ENCODE peak calls at places on chromosomes 1 and 21, in six cellular contexts. E is head of caudate nucleus, P is GM12865, S is GM20000, K is progenitor cell of endocrine pancreas, R is epithelial cell of esophagus. T is an unnamed sample.

GRCh38 chr21:43657355-43658093 is 1.8 kb downstream of the HSF2BP start:
- DNase-seq in E (no peak), P (no peak), S (no peak), K (no peak), R (no peak), T (no peak)

GRCh38 chr1:48225579-48225978 is 3.1 kb downstream of the SLC5A9 start:
- DNase-seq in E (no peak), P (no peak), S (no peak), K (no peak), R (no peak), T (no peak)

GRCh38 chr1:237677979-237678378 is 212.7 kb downstream of the ZP4 start:
- DNase-seq in E (no peak), P (peak; percentile 11), S (no peak), K (no peak), R (peak; percentile 48), T (no peak)

GRCh38 chr1:245091171-245091621 is 63.6 kb upstream of the KIF26B start:
- DNase-seq in E (no peak), P (no peak), S (no peak), K (no peak), R (peak; percentile 40), T (no peak)

GRCh38 chr1:1039145-1039910 is 19.4 kb downstream of the AGRN start:
- DNase-seq in E (no peak), P (no peak), S (peak; percentile 60), K (no peak), R (no peak), T (no peak)

GRCh38 chr1:63108226-63108625 is 214.1 kb upstream of the FOXD3 start:
- DNase-seq in E (no peak), P (no peak), S (no peak), K (no peak), R (no peak), T (no peak)

GRCh38 chr1:55127827-55128343 is 87.3 kb downstream of the USP24 start:
- DNase-seq in E (no peak), P (peak; percentile 32), S (peak; percentile 46), K (no peak), R (peak; percentile 43), T (no peak)

GRCh38 chr1:18549131-18549530 is 68.4 kb downstream of the KLHDC7A start:
- DNase-seq in E (no peak), P (no peak), S (no peak), K (no peak), R (no peak), T (no peak)

GRCh38 chr1:228017356-228018124 is 10.7 kb downstream of the WNT3A start:
- DNase-seq in E (no peak), P (no peak), S (no peak), K (no peak), R (no peak), T (no peak)

GRCh38 chr1:107510347-107510746 is 369.5 kb downstream of the NTNG1 start:
- DNase-seq in E (no peak), P (no peak), S (no peak), K (no peak), R (no peak), T (no peak)

GRCh38 chr1:171298696-171299095 is 15.3 kb upstream of the FMO4 start:
- DNase-seq in E (no peak), P (no peak), S (no peak), K (no peak), R (no peak), T (no peak)

GRCh38 chr21:19256934-19257660 is 853.5 kb upstream of the TMPRSS15 start:
- DNase-seq in E (no peak), P (no peak), S (no peak), K (no peak), R (no peak), T (no peak)

GRCh38 chr1:60903591-60903990 is 178.8 kb upstream of the NFIA start:
- DNase-seq in E (peak; percentile 34), P (no peak), S (no peak), K (no peak), R (no peak), T (no peak)

GRCh38 chr1:228158690-228159665 is 6.6 kb upstream of the IBA57 start:
- DNase-seq in E (no peak), P (no peak), S (no peak), K (no peak), R (no peak), T (no peak)

GRCh38 chr1:27604579-27605299 is 795 bp upstream of the AHDC1 start:
- DNase-seq in E (no peak), P (no peak), S (no peak), K (no peak), R (no peak), T (no peak)

GRCh38 chr1:197413564-197413963 is 145.5 kb downstream of the CRB1 start:
- DNase-seq in E (no peak), P (no peak), S (no peak), K (no peak), R (no peak), T (no peak)

GRCh38 chr1:201268604-201269151 is 14.6 kb upstream of the PKP1 start:
- DNase-seq in E (no peak), P (no peak), S (no peak), K (no peak), R (peak; percentile 75), T (no peak)

GRCh38 chr1:42003433-42003832 is 84.7 kb upstream of the HIVEP3 start:
- DNase-seq in E (no peak), P (no peak), S (no peak), K (no peak), R (peak; percentile 20), T (no peak)

GRCh38 chr1:8283058-8283884 is 34.6 kb upstream of the SLC45A1 start:
- DNase-seq in E (no peak), P (peak; percentile 90), S (peak; percentile 80), K (no peak), R (no peak), T (no peak)

GRCh38 chr1:232868793-232869491 is 63.7 kb downstream of the MAP10 start:
- DNase-seq in E (no peak), P (no peak), S (no peak), K (no peak), R (peak; percentile 91), T (no peak)